ENCODE peak calls at places on chromosome X, in four cellular contexts. N is K562, X is H9, L is PC-9. R is an unnamed sample. For H4K20me1, the result is how much of the 10 kb centered on the place peaks cover.

GRCh38 chrX:20585782-20586181 is 319.1 kb upstream of the RPS6KA3 start:
- DNase-seq in L (no peak), X (no peak), N (no peak), R (no peak)

GRCh38 chrX:119008122-119008744 is 33.8 kb downstream of the LONRF3 start:
- DNase-seq in X (no peak), L (no peak), N (peak), R (peak)

GRCh38 chrX:123138473-123138872 is 45.6 kb upstream of the GRIA3 start:
- DNase-seq in X (no peak), N (no peak), L (no peak), R (no peak)

GRCh38 chrX:43585922-43586321 is 70.2 kb upstream of the MAOA start:
- DNase-seq in X (no peak), N (no peak), L (no peak), R (no peak)

GRCh38 chrX:78754917-78755316 is 7.4 kb downstream of the LPAR4 start:
- DNase-seq in X (no peak), N (no peak), L (no peak), R (peak)

GRCh38 chrX:45619290-45619689 is 418.6 kb upstream of the DIPK2B start:
- DNase-seq in X (no peak), L (no peak), N (no peak), R (no peak)

GRCh38 chrX:110159235-110159634 is 156.3 kb downstream of the TMEM164 start:
- DNase-seq in L (no peak), X (no peak), N (peak), R (peak)

GRCh38 chrX:22424141-22424915 is 151.6 kb downstream of the CBLL2 start:
- DNase-seq in N (no peak), L (no peak), X (no peak), R (no peak)

GRCh38 chrX:134236690-134237362 is at the start of gene CCDC160:
- DNase-seq in N (no peak), L (peak), X (peak), R (no peak)

GRCh38 chrX:134239016-134239415 is 2.0 kb downstream of the CCDC160 start:
- DNase-seq in L (peak), X (no peak), N (no peak), R (no peak)

GRCh38 chrX:134235236-134235635 is 1.7 kb upstream of the CCDC160 start:
- DNase-seq in X (no peak), N (no peak), L (peak), R (no peak)

GRCh38 chrX:134240209-134240608 is 3.2 kb downstream of the CCDC160 start:
- DNase-seq in X (no peak), N (no peak), L (no peak), R (no peak)

DNA sequence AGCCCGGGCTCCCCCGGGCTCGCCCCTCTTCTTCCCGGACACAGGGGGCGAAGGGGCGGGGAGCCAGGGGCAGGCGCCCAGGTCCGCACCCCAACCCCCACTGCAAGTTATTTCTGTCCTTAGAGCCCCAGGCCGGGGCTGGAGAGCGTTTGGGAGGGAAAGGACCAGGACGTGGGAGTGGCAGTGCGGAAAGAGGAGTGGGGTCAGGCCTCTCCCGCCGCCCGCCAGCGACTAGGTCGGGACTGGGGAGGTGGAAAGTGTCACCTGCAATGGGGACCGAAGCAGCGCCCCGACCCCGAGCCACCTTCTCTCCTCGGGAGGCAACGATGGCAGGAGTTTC is 351 bp downstream of the CCDC160 start:
- DNase-seq in X (no peak), N (no peak), L (peak), R (no peak)
- H2AFZ ChIP-seq in X (no peak), N (no peak), L (peak), R (no peak)

DNA sequence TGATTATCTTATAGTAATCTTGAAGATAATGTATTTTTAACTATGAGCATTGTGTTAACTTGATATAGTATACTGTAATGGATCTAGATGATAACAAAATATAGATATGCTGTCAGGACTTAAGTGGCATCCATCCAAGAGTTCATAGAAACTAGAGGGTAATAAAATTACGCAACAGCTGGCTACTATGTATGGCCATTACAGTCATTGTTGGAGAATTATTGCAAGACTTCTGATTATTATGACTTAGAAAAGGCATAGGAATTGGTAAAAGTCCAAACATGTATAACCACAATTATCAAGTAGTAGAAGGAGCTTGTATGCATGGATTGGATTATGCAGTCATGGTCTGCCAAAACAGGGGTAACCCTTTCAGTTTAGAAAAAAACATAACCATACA is 9.5 kb downstream of the OGT start:
- DNase-seq in N (no peak), L (peak), X (no peak), R (no peak)
- H4K20me1 ChIP-seq in N (under half), L (half or more), X (under half), R (half or more)

DNA sequence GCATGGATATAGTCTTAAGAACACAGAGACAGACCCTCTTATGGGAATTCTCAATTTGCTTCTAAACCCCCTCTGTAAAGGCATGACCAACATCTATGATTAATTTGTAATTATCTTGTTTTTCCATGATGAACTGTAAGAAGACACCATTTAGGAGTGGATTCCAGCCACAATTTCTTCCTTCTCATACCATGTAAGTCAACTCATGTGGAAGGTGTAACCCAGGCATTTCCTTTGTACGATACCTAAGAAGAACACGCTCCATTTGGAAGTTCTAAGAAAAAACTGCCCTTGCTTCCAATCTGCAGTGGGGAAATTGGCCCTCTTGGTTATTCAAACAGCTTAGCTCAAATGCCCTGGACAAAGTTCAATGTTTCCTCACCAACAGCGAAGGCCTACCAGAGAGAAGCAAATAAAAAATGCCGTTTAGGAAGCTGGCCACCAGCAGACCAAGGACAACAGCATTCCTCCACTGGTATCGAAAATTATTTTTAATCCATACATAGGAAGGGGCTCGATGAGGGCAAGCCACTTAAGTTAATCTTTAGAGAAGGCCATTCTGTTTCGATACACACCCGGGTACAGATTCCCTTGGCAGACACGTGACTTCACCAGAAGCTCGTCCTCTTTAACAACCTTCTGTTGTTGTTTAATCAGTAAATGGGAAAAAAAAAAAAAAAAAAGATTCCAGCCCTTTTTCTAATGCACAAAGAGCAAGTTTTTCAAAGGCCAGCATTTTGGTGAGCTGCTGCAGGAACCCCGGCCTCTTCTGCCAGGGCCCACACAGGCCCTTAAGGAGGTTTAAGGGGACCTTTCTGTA is 2.6 kb downstream of the DHRSX start:
- DNase-seq in L (no peak), N (no peak), X (no peak), R (no peak)
- H2AFZ ChIP-seq in L (no peak), N (peak), X (no peak), R (no peak)

GRCh38 chrX:47177079-47177478 is 16.6 kb upstream of the UBA1 start:
- DNase-seq in N (no peak), X (no peak), L (no peak), R (no peak)
- H4K20me1 ChIP-seq in N (under half), X (under half), L (under half), R (under half)

DNA sequence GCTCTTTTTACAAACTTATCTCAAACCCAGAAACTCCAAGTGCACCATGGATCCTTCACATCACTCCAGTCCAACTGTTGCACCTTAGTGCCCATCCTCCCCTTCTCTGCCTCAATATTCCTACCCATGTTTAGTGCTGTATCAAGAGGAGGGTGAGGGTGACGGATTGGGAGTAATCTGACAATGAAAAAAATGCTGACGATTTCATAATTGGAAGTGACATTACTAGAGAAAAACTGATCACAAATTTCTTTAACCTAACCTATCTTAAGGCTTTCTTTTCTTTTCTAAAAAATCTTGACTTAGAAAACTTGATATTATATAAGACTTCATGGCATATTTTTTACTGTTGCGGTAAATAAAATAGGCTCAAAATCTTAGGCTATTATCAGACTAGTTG is 1.5 kb upstream of the DCAF12L2 start:
- DNase-seq in N (no peak), X (no peak), L (no peak), R (no peak)
- H2AFZ ChIP-seq in N (no peak), X (no peak), L (no peak), R (no peak)

GRCh38 chrX:53674581-53674980 is 11.9 kb downstream of the HUWE1 start:
- DNase-seq in X (no peak), L (no peak), N (no peak), R (no peak)
- H4K20me1 ChIP-seq in X (under half), L (under half), N (under half), R (under half)